ENCODE peak calls at places on chromosomes 6 and 20, in five cellular contexts. One of them, this sample, is unnamed.

GRCh38 chr20:10005885-10006284 is 28.9 kb upstream of the ANKEF1 start:
- DNase-seq in brain microvascular endothelial cell: no peak
- DNase-seq in A549: no peak
- DNase-seq in spleen: no peak
- DNase-seq in fibroblast of lung: no peak
- DNase-seq in this sample: no peak

GRCh38 chr6:108653864-108654402 is 93.2 kb downstream of the FOXO3 start:
- DNase-seq in brain microvascular endothelial cell: no peak
- DNase-seq in A549: no peak
- DNase-seq in spleen: no peak
- DNase-seq in fibroblast of lung: peak
- DNase-seq in this sample: no peak

GRCh38 chr6:111871207-111871606 is 2.0 kb downstream of the FYN start:
- DNase-seq in brain microvascular endothelial cell: no peak
- DNase-seq in A549: no peak
- DNase-seq in spleen: no peak
- DNase-seq in fibroblast of lung: no peak
- DNase-seq in this sample: no peak

GRCh38 chr20:1876975-1877603 is 18.1 kb upstream of the SIRPA start:
- DNase-seq in brain microvascular endothelial cell: no peak
- DNase-seq in A549: peak
- DNase-seq in spleen: no peak
- DNase-seq in fibroblast of lung: no peak
- DNase-seq in this sample: no peak

GRCh38 chr6:131998255-131998982 is 47.2 kb upstream of the CCN2 start:
- DNase-seq in brain microvascular endothelial cell: peak
- DNase-seq in A549: no peak
- DNase-seq in spleen: no peak
- DNase-seq in fibroblast of lung: no peak
- DNase-seq in this sample: no peak

GRCh38 chr6:89243331-89243629 is 26.1 kb upstream of the GABRR1 start:
- DNase-seq in brain microvascular endothelial cell: no peak
- DNase-seq in A549: no peak
- DNase-seq in spleen: no peak
- DNase-seq in fibroblast of lung: no peak
- DNase-seq in this sample: no peak

GRCh38 chr20:4812216-4812615 is 90.5 kb downstream of the PRND start:
- DNase-seq in brain microvascular endothelial cell: no peak
- DNase-seq in A549: no peak
- DNase-seq in spleen: no peak
- DNase-seq in fibroblast of lung: no peak
- DNase-seq in this sample: no peak

GRCh38 chr6:31907158-31907813 is 5.4 kb upstream of the ZBTB12 start:
- DNase-seq in brain microvascular endothelial cell: peak
- DNase-seq in A549: no peak
- DNase-seq in spleen: peak
- DNase-seq in fibroblast of lung: peak
- DNase-seq in this sample: no peak

GRCh38 chr6:117677553-117678131 is 2.4 kb downstream of the NUS1 start:
- DNase-seq in brain microvascular endothelial cell: peak
- DNase-seq in A549: no peak
- DNase-seq in spleen: no peak
- DNase-seq in fibroblast of lung: peak
- DNase-seq in this sample: no peak

GRCh38 chr20:430091-430999 is 22.2 kb downstream of the RBCK1 start:
- DNase-seq in brain microvascular endothelial cell: no peak
- DNase-seq in A549: no peak
- DNase-seq in spleen: no peak
- DNase-seq in fibroblast of lung: peak
- DNase-seq in this sample: no peak

GRCh38 chr6:20211037-20211940 is 980 bp downstream of the MBOAT1 start:
- DNase-seq in brain microvascular endothelial cell: no peak
- DNase-seq in A549: no peak
- DNase-seq in spleen: no peak
- DNase-seq in fibroblast of lung: peak
- DNase-seq in this sample: no peak

GRCh38 chr6:7542065-7542877 is 800 bp downstream of the DSP start:
- DNase-seq in brain microvascular endothelial cell: peak
- DNase-seq in A549: peak
- DNase-seq in spleen: peak
- DNase-seq in fibroblast of lung: no peak
- DNase-seq in this sample: no peak

GRCh38 chr6:7538484-7538883 is 3.0 kb upstream of the DSP start:
- DNase-seq in brain microvascular endothelial cell: peak
- DNase-seq in A549: no peak
- DNase-seq in spleen: no peak
- DNase-seq in fibroblast of lung: no peak
- DNase-seq in this sample: no peak

GRCh38 chr6:7541175-7542064 is at the start of gene DSP:
- DNase-seq in brain microvascular endothelial cell: peak
- DNase-seq in A549: peak
- DNase-seq in spleen: peak
- DNase-seq in fibroblast of lung: no peak
- DNase-seq in this sample: no peak

GRCh38 chr6:7542878-7543394 is 1.5 kb downstream of the DSP start:
- DNase-seq in brain microvascular endothelial cell: peak
- DNase-seq in A549: peak
- DNase-seq in spleen: peak
- DNase-seq in fibroblast of lung: no peak
- DNase-seq in this sample: no peak

GRCh38 chr6:7540595-7540994 is 876 bp upstream of the DSP start:
- DNase-seq in brain microvascular endothelial cell: peak
- DNase-seq in A549: peak
- DNase-seq in spleen: no peak
- DNase-seq in fibroblast of lung: no peak
- DNase-seq in this sample: no peak
- H3K4me3 ChIP-seq in brain microvascular endothelial cell: peak
- H3K4me3 ChIP-seq in A549: peak
- H3K4me3 ChIP-seq in spleen: no peak
- H3K4me3 ChIP-seq in fibroblast of lung: no peak
- H3K4me3 ChIP-seq in this sample: peak

GRCh38 chr20:50343490-50344179 is 153.0 kb downstream of the CEBPB start:
- DNase-seq in brain microvascular endothelial cell: no peak
- DNase-seq in A549: no peak
- DNase-seq in spleen: no peak
- DNase-seq in fibroblast of lung: no peak
- DNase-seq in this sample: no peak

GRCh38 chr20:50342638-50343102 is 152.0 kb downstream of the CEBPB start:
- DNase-seq in brain microvascular endothelial cell: no peak
- DNase-seq in A549: no peak
- DNase-seq in spleen: no peak
- DNase-seq in fibroblast of lung: no peak
- DNase-seq in this sample: no peak

GRCh38 chr20:50345712-50346371 is 155.2 kb downstream of the CEBPB start:
- DNase-seq in brain microvascular endothelial cell: no peak
- DNase-seq in A549: no peak
- DNase-seq in spleen: peak
- DNase-seq in fibroblast of lung: no peak
- DNase-seq in this sample: no peak

GRCh38 chr20:50343125-50343489 is 152.5 kb downstream of the CEBPB start:
- DNase-seq in brain microvascular endothelial cell: no peak
- DNase-seq in A549: no peak
- DNase-seq in spleen: no peak
- DNase-seq in fibroblast of lung: no peak
- DNase-seq in this sample: no peak

DNA sequence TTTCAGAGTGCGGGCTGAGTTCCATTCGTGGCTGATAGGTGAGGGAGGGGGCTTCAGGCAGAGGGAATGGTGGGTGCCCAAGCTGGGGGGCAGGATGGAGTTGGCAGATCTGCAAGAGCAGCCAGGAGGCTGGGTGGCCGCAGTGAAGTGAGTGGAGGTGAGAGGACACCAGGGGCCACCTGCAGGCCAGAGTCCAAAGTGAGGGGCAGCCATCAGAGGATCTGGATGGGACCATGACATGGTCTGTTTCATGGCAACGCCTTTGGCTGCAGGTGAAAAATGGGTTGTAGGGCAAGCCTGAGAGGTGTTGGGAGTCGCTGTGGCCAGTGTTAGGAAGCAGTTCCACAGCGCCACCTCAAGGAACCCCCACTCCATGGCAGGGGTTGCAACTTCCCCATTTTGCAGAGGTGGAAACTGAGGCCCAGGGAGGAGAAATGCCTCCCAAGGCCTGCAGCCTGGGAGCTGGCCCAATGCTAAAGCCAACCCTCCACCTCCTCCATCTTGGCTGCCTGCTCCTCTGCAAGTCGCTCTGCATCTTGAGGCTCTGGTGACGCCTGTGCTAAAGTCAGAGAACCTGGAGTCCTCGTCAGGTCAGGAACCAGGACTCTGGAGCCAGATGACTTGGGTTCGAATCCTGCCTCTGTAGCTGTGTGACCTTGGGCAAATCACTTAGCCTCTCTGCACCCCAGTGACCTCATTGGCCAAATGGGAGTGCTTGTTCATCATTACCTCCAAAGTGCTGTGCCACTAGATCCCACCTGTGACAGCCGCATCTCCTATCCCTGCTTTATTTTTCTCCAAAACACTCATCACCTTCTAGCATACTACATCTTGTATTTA is 153.8 kb downstream of the CEBPB start:
- DNase-seq in brain microvascular endothelial cell: no peak
- DNase-seq in A549: no peak
- DNase-seq in spleen: no peak
- DNase-seq in fibroblast of lung: no peak
- DNase-seq in this sample: no peak
- TF ChIP-seq CTCF in brain microvascular endothelial cell: peak
- TF ChIP-seq CTCF in A549: peak
- TF ChIP-seq CTCF in spleen: peak
- TF ChIP-seq CTCF in fibroblast of lung: no peak
- TF ChIP-seq CTCF in this sample: peak

DNA sequence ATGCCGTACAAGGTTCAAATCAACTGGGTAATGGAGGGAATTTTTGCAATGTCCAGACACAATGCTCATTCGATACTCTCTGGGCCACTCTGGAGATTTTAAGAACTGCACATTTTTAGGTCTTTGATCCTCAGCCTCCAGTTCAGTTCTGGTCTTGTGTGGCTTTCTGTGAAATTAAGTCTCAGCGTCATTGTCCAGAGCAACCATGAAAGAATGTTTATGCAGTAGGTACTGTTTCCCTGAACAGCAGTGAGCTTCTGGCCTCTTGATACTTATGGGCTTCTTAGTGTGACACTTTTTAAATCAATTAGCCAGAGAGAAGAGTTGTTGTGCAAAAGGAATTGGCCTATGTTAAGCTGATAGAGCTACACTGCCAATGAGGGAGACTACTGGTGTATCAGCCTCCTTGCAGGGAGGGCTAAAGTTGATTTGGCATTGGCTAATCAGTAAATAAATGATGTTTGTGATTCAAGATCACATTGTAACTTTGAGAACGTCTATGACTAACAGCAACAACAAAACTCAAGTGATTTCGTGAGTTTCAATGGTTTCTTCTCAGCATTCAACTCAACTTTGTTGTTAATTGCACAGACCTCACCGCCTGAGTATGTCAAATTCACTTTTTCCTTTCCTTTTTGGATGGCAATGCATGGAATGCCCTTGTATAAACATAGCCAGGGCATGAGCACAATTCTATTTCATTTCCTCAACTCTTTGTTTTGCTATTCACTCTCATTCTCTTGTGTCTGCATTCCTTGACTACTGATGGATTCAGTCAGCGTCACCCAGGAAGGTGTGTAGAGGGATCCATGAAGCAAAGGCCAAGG is 85.1 kb downstream of the GJA1 start:
- DNase-seq in brain microvascular endothelial cell: peak
- DNase-seq in A549: peak
- DNase-seq in spleen: no peak
- DNase-seq in fibroblast of lung: peak
- DNase-seq in this sample: peak
- H3K4me3 ChIP-seq in brain microvascular endothelial cell: no peak
- H3K4me3 ChIP-seq in A549: no peak
- H3K4me3 ChIP-seq in spleen: no peak
- H3K4me3 ChIP-seq in fibroblast of lung: no peak
- H3K4me3 ChIP-seq in this sample: no peak

DNA sequence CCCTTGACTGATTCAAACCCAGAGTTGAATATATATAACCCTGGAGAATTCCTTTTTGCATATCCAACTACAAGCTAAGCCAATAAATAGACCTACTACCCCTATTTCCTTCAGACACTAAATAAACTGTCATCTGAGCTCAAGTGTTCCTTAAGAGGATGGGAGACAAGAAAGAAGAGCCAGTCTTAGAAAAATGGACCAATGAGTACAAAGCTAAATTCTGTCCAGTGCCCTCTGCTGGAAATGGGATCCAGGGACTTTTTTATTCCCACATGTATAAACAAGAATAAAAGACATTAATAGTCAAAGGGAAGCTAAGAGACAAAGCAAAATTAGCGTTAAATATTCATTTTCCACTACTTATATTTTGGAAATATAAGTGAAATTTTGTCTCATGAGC is 4.8 kb downstream of the PPP1R10 start:
- DNase-seq in brain microvascular endothelial cell: no peak
- DNase-seq in A549: no peak
- DNase-seq in spleen: no peak
- DNase-seq in fibroblast of lung: peak
- DNase-seq in this sample: no peak
- TF ChIP-seq CTCF in brain microvascular endothelial cell: peak
- TF ChIP-seq CTCF in A549: no peak
- TF ChIP-seq CTCF in spleen: no peak
- TF ChIP-seq CTCF in fibroblast of lung: peak
- TF ChIP-seq CTCF in this sample: peak

DNA sequence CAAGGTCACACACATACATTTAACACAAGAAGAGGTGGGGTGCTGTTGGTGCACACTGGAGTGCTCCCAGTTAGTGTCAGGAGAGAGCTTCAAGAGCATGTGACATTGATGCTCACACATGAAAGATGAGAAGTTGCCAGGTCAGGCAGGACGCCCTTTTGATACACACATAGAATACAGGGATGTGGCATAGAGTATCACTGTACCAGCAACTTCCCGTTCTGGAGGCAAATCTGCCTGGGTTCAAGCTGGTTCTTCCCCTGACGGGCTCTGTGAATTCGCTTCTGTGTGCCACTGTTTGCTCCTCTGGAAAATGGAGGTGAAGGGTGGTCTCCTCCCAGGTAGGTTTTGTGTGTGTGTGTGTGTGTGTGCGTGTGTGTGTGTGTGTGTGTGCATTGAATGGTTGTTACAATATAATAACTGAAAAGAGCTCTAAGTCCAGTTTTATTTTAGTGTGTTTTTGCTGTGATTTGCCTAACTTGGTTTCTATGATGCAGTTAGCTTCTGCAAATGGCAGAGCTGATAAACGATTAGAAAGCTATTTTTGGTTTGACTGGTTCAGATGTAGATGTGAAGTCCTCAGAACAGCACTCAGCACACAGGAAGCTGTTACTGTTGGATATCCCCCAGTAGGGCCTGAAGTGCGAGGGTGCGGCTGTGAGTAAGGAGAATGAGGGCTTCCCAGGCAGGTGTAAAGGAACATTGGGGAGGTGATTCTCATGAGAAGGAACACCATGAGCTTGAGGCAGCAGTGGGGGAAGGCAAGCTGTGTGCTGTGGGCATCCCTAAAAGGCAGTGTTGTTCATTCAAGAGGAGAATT is 53.4 kb downstream of the HIVEP1 start:
- DNase-seq in brain microvascular endothelial cell: no peak
- DNase-seq in A549: no peak
- DNase-seq in spleen: no peak
- DNase-seq in fibroblast of lung: no peak
- DNase-seq in this sample: no peak
- H3K4me3 ChIP-seq in brain microvascular endothelial cell: no peak
- H3K4me3 ChIP-seq in A549: no peak
- H3K4me3 ChIP-seq in spleen: no peak
- H3K4me3 ChIP-seq in fibroblast of lung: no peak
- H3K4me3 ChIP-seq in this sample: no peak